ENCODE peak calls at places on chromosomes 6 and 20, in seven cellular contexts. T is IMR-90, V is ovary, R is tibial nerve, E is heart left ventricle, B is Peyer's patch, A is vagina. C is an unnamed sample.

GRCh38 chr6:27139753-27140522 is 107.6 kb upstream of the PRSS16 start:
- DNase-seq in T (peak; percentile 26), V (peak; percentile 36), R (no peak), E (no peak), B (peak; percentile 29), A (no peak), C (peak; percentile 87)

GRCh38 chr6:110534731-110535164 is 58.3 kb upstream of the SLC22A16 start:
- DNase-seq in T (peak; percentile 72), V (no peak), R (peak; percentile 41), E (no peak), B (no peak), A (no peak), C (no peak)

GRCh38 chr6:56400273-56400672 is 152.9 kb upstream of the COL21A1 start:
- DNase-seq in T (no peak), V (no peak), R (no peak), E (no peak), B (no peak), A (no peak), C (no peak)

GRCh38 chr6:30116724-30117123 is 3.8 kb upstream of the TRIM31 start:
- DNase-seq in T (no peak), V (no peak), R (no peak), E (no peak), B (no peak), A (no peak), C (no peak)

GRCh38 chr6:143223895-143224294 is 163.2 kb downstream of the AIG1 start:
- DNase-seq in T (no peak), V (peak; percentile 38), R (peak; percentile 16), E (no peak), B (no peak), A (no peak), C (no peak)

GRCh38 chr6:36326351-36326995 is 10.2 kb downstream of the BNIP5 start:
- DNase-seq in T (peak; percentile 27), V (no peak), R (no peak), E (no peak), B (no peak), A (no peak), C (peak; percentile 48)

GRCh38 chr6:82870582-82871172 is 195.0 kb downstream of the UBE3D start:
- DNase-seq in T (no peak), V (no peak), R (no peak), E (no peak), B (no peak), A (no peak), C (no peak)

GRCh38 chr20:20837574-20838021 is 125.2 kb upstream of the RALGAPA2 start:
- DNase-seq in T (peak; percentile 35), V (peak; percentile 56), R (peak; percentile 64), E (no peak), B (no peak), A (no peak), C (peak; percentile 76)

DNA sequence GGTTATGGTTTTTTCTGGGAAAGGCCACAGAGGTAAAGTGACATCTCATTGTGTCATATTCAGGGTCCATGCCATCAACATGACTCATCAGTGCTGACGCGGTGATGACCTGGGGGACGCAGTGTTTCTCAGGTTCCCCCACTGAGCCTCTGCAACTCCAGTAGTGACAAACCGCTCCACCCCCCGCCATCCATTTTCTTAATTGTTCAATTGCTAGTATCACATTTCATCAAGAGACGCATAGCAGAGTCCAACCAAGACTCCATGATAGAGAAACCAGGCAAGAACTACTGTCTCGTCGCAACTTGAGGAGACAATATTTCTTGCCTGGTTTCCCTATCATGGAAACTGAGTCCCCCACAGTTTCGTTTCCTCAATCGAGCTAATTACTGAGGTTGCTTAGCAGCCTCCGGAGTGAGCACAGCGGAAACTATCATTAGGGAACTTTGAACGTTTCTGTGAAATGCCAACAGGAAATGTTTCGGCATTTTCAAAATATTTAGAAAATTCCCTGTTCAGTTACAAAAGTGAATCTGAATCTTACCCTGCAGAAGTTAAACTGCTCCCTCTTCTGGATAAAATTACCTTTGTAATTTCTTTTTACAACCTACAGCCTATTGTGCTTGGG is 12.2 kb upstream of the SERPINB1 start:
- DNase-seq in T (peak; percentile 89), V (no peak), R (peak; percentile 47), E (peak; percentile 37), B (peak; percentile 60), A (no peak), C (peak; percentile 83)
- TF ChIP-seq POLR2A in T (peak; percentile 55), V (no peak), R (no peak), E (no peak), B (peak; percentile 21), A (no peak), C (no peak)

GRCh38 chr20:37319120-37319717 is 26.7 kb upstream of the SRC start:
- DNase-seq in T (peak; percentile 66), V (peak; percentile 7), R (no peak), E (no peak), B (no peak), A (no peak), C (peak; percentile 36)
- H3K4me3 ChIP-seq in T (no peak overlapping the region), V (no peak overlapping the region), R (no peak overlapping the region), E (no peak overlapping the region), B (no peak overlapping the region), A (no peak overlapping the region), C (no peak overlapping the region)

GRCh38 chr6:156589281-156589680 is 187.9 kb upstream of the ARID1B start:
- DNase-seq in T (peak; percentile 67), V (no peak), R (no peak), E (no peak), B (no peak), A (no peak), C (no peak)
- TF ChIP-seq POLR2A in T (no peak), V (no peak), R (no peak), E (no peak), B (no peak), A (no peak), C (no peak)

GRCh38 chr6:134175532-134176282 is 123.3 kb upstream of the SLC2A12 start:
- DNase-seq in T (peak; percentile 78), V (no peak), R (peak; percentile 36), E (peak; percentile 90), B (peak; percentile 48), A (no peak), C (peak; percentile 81)

GRCh38 chr6:134177236-134177635 is 124.8 kb upstream of the SLC2A12 start:
- DNase-seq in T (no peak), V (no peak), R (no peak), E (no peak), B (no peak), A (no peak), C (no peak)

GRCh38 chr6:134176283-134176975 is 124.0 kb upstream of the SLC2A12 start:
- DNase-seq in T (peak; percentile 37), V (peak; percentile 70), R (no peak), E (peak; percentile 82), B (no peak), A (no peak), C (peak; percentile 16)

GRCh38 chr6:134178230-134179044 is 126.0 kb upstream of the SLC2A12 start:
- DNase-seq in T (peak; percentile 96), V (peak; percentile 80), R (peak; percentile 90), E (peak; percentile 84), B (peak; percentile 67), A (no peak), C (peak; percentile 90)

DNA sequence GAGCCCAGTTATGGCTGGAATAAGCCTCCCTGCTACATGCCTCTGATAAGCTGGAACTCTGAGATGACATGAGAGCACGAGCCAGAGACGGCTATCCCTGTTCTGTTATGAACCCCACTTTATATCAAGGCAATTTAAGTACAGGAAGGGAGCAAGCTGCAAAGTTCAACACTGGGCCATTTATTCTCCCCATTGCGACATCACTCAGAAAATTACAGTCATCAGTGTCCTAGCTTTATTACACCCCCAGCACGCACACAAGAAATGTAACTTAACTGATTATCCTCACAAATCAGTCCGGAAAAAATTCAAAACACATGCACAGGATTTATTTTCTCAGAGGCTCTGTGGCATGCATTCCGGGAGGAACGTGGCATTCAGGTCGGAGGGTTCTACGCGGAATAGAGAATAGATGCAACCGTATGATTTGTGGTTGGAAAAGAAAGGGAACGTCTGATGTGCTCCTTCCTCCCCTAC is 125.4 kb upstream of the SLC2A12 start:
- DNase-seq in T (peak; percentile 69), V (no peak), R (peak; percentile 34), E (no peak), B (no peak), A (no peak), C (peak; percentile 74)
- H3K4me3 ChIP-seq in T (peak overlapping the region; percentile 43), V (peak overlapping the region; percentile 38), R (peak overlapping the region; percentile 44), E (peak overlapping the region; percentile 42), B (peak overlapping the region; percentile 37), A (peak overlapping the region; percentile 37), C (peak overlapping the region; percentile 66)

GRCh38 chr6:118651282-118652050 is at the start of gene CEP85L:
- DNase-seq in T (peak; percentile 86), V (peak; percentile 95), R (peak; percentile 78), E (peak; percentile 96), B (peak; percentile 90), A (no peak), C (peak; percentile 94)
- TF ChIP-seq POLR2A in T (peak; percentile 82), V (peak; percentile 86), R (peak; percentile 84), E (peak; percentile 91), B (peak; percentile 65), A (no peak), C (peak; percentile 46)

DNA sequence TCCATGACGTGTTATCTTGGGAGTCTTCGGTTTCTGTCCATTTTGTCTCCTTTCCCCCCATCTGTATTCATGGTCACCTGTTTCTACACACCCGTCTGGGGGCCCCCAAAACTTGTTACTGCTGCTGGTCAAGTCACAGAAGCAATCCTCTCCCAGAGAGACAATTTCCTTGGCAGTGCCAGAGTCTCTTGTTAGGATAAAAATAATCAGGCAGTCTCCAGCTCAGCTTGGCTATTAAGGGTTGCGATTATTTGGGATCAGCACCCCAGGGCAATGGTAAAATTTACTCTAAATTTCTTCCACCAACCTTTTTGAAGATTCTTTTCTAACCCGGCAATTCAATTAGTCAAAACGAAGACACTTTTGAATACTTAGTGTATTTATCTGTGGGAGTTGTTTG is 229.1 kb upstream of the JARID2 start:
- DNase-seq in T (no peak), V (no peak), R (no peak), E (no peak), B (no peak), A (no peak), C (no peak)
- H3K4me3 ChIP-seq in T (no peak overlapping the region), V (no peak overlapping the region), R (no peak overlapping the region), E (peak overlapping the region; percentile 9), B (no peak overlapping the region), A (no peak overlapping the region), C (no peak overlapping the region)